ENCODE peak calls at places on chromosomes 7 and 10, in five cellular contexts. One of them, this sample, is unnamed.

GRCh38 chr10:75397571-75397921 is 4.0 kb downstream of the ZNF503 start:
- DNase-seq in transverse colon: no peak
- DNase-seq in AG10803: no peak
- DNase-seq in substantia nigra: no peak
- DNase-seq in stimulated activated CD4-positive, alpha-beta T cell treated with anti-CD3 and anti-CD28 coated beads, Interleukin-1b, Interleukin-23, amount 100 ng/mL, for 48 hours: no peak
- DNase-seq in this sample: peak; percentile 60

GRCh38 chr7:6395898-6396582 is 51.7 kb downstream of the DAGLB start:
- DNase-seq in transverse colon: peak; percentile 30
- DNase-seq in AG10803: no peak
- DNase-seq in substantia nigra: no peak
- DNase-seq in stimulated activated CD4-positive, alpha-beta T cell treated with anti-CD3 and anti-CD28 coated beads, Interleukin-1b, Interleukin-23, amount 100 ng/mL, for 48 hours: no peak
- DNase-seq in this sample: no peak

GRCh38 chr10:56928717-56929116 is 567.7 kb upstream of the ZWINT start:
- DNase-seq in transverse colon: no peak
- DNase-seq in AG10803: no peak
- DNase-seq in substantia nigra: no peak
- DNase-seq in stimulated activated CD4-positive, alpha-beta T cell treated with anti-CD3 and anti-CD28 coated beads, Interleukin-1b, Interleukin-23, amount 100 ng/mL, for 48 hours: no peak
- DNase-seq in this sample: no peak

GRCh38 chr7:81330108-81330507 is 411.3 kb upstream of the SEMA3C start:
- DNase-seq in transverse colon: no peak
- DNase-seq in AG10803: no peak
- DNase-seq in substantia nigra: no peak
- DNase-seq in stimulated activated CD4-positive, alpha-beta T cell treated with anti-CD3 and anti-CD28 coated beads, Interleukin-1b, Interleukin-23, amount 100 ng/mL, for 48 hours: no peak
- DNase-seq in this sample: no peak

GRCh38 chr7:47518827-47519226 is 63.1 kb downstream of the TNS3 start:
- DNase-seq in transverse colon: no peak
- DNase-seq in AG10803: peak; percentile 57
- DNase-seq in substantia nigra: no peak
- DNase-seq in stimulated activated CD4-positive, alpha-beta T cell treated with anti-CD3 and anti-CD28 coated beads, Interleukin-1b, Interleukin-23, amount 100 ng/mL, for 48 hours: no peak
- DNase-seq in this sample: peak; percentile 95

GRCh38 chr7:8509601-8510000 is 76.2 kb downstream of the NXPH1 start:
- DNase-seq in transverse colon: no peak
- DNase-seq in AG10803: no peak
- DNase-seq in substantia nigra: no peak
- DNase-seq in stimulated activated CD4-positive, alpha-beta T cell treated with anti-CD3 and anti-CD28 coated beads, Interleukin-1b, Interleukin-23, amount 100 ng/mL, for 48 hours: no peak
- DNase-seq in this sample: no peak

GRCh38 chr7:50552139-50552538 is 13.1 kb downstream of the DDC start:
- DNase-seq in transverse colon: no peak
- DNase-seq in AG10803: no peak
- DNase-seq in substantia nigra: no peak
- DNase-seq in stimulated activated CD4-positive, alpha-beta T cell treated with anti-CD3 and anti-CD28 coated beads, Interleukin-1b, Interleukin-23, amount 100 ng/mL, for 48 hours: no peak
- DNase-seq in this sample: no peak

GRCh38 chr10:60188548-60188947 is 201.1 kb downstream of the ANK3 start:
- DNase-seq in transverse colon: no peak
- DNase-seq in AG10803: no peak
- DNase-seq in substantia nigra: no peak
- DNase-seq in stimulated activated CD4-positive, alpha-beta T cell treated with anti-CD3 and anti-CD28 coated beads, Interleukin-1b, Interleukin-23, amount 100 ng/mL, for 48 hours: no peak
- DNase-seq in this sample: no peak

GRCh38 chr10:74029943-74030342 is 32.0 kb downstream of the VCL start:
- DNase-seq in transverse colon: no peak
- DNase-seq in AG10803: no peak
- DNase-seq in substantia nigra: no peak
- DNase-seq in stimulated activated CD4-positive, alpha-beta T cell treated with anti-CD3 and anti-CD28 coated beads, Interleukin-1b, Interleukin-23, amount 100 ng/mL, for 48 hours: no peak
- DNase-seq in this sample: no peak

GRCh38 chr10:122310311-122311050 is 39.4 kb downstream of the BTBD16 start:
- DNase-seq in transverse colon: peak; percentile 58
- DNase-seq in AG10803: no peak
- DNase-seq in substantia nigra: no peak
- DNase-seq in stimulated activated CD4-positive, alpha-beta T cell treated with anti-CD3 and anti-CD28 coated beads, Interleukin-1b, Interleukin-23, amount 100 ng/mL, for 48 hours: no peak
- DNase-seq in this sample: no peak

This sample was measured in GM23248.